ENCODE peak calls at places on chromosomes 2 and 18, in five cellular contexts. One of them, this sample, is unnamed.

GRCh38 chr2:127893033-127893432 is 7.3 kb upstream of the AMMECR1L start:
- DNase-seq in RWPE1: no peak
- DNase-seq in mucosa of descending colon: no peak
- DNase-seq in mammary epithelial cell: no peak
- DNase-seq in hepatocyte: no peak
- DNase-seq in this sample: no peak

GRCh38 chr2:237734905-237735623 is 63.5 kb upstream of the RBM44 start:
- DNase-seq in mucosa of descending colon: no peak
- DNase-seq in hepatocyte: no peak
- DNase-seq in mammary epithelial cell: no peak
- DNase-seq in RWPE1: no peak
- DNase-seq in this sample: no peak

GRCh38 chr2:46554381-46554780 is 75.0 kb downstream of the TMEM247 start:
- DNase-seq in RWPE1: no peak
- DNase-seq in mammary epithelial cell: no peak
- DNase-seq in mucosa of descending colon: no peak
- DNase-seq in hepatocyte: no peak
- DNase-seq in this sample: no peak

GRCh38 chr18:26566874-26567273 is 18.5 kb upstream of the KCTD1 start:
- DNase-seq in mammary epithelial cell: no peak
- DNase-seq in hepatocyte: no peak
- DNase-seq in RWPE1: no peak
- DNase-seq in mucosa of descending colon: no peak
- DNase-seq in this sample: no peak

GRCh38 chr2:241355983-241356870 is at the start of gene FARP2:
- DNase-seq in hepatocyte: peak
- DNase-seq in mucosa of descending colon: peak
- DNase-seq in RWPE1: peak
- DNase-seq in mammary epithelial cell: peak
- DNase-seq in this sample: peak

GRCh38 chr2:80364511-80365212 is 60.1 kb upstream of the LRRTM1 start:
- DNase-seq in RWPE1: no peak
- DNase-seq in mucosa of descending colon: no peak
- DNase-seq in hepatocyte: no peak
- DNase-seq in mammary epithelial cell: no peak
- DNase-seq in this sample: no peak

GRCh38 chr2:27353762-27354596 is 2.6 kb downstream of the GTF3C2 start:
- DNase-seq in mucosa of descending colon: no peak
- DNase-seq in mammary epithelial cell: no peak
- DNase-seq in RWPE1: no peak
- DNase-seq in hepatocyte: no peak
- DNase-seq in this sample: no peak

GRCh38 chr2:233349005-233349998 is 5.0 kb upstream of the DGKD start:
- DNase-seq in hepatocyte: peak
- DNase-seq in mucosa of descending colon: peak
- DNase-seq in mammary epithelial cell: no peak
- DNase-seq in RWPE1: no peak
- DNase-seq in this sample: no peak

GRCh38 chr2:135590594-135591290 is 59.5 kb downstream of the R3HDM1 start:
- DNase-seq in RWPE1: no peak
- DNase-seq in mucosa of descending colon: no peak
- DNase-seq in mammary epithelial cell: no peak
- DNase-seq in hepatocyte: no peak
- DNase-seq in this sample: no peak

GRCh38 chr18:25146113-25146512 is 205.9 kb downstream of the ZNF521 start:
- DNase-seq in mucosa of descending colon: no peak
- DNase-seq in mammary epithelial cell: no peak
- DNase-seq in hepatocyte: no peak
- DNase-seq in RWPE1: no peak
- DNase-seq in this sample: no peak

GRCh38 chr2:239536186-239536585 is 135.4 kb upstream of the HDAC4 start:
- DNase-seq in hepatocyte: no peak
- DNase-seq in mucosa of descending colon: no peak
- DNase-seq in RWPE1: no peak
- DNase-seq in mammary epithelial cell: no peak
- DNase-seq in this sample: no peak

GRCh38 chr2:190792956-190793888 is 87.4 kb upstream of the GLS start:
- DNase-seq in RWPE1: no peak
- DNase-seq in hepatocyte: no peak
- DNase-seq in mucosa of descending colon: no peak
- DNase-seq in mammary epithelial cell: no peak
- DNase-seq in this sample: no peak

GRCh38 chr2:26927221-26927620 is 43.2 kb upstream of the MAPRE3 start:
- DNase-seq in mucosa of descending colon: no peak
- DNase-seq in RWPE1: no peak
- DNase-seq in hepatocyte: no peak
- DNase-seq in mammary epithelial cell: no peak
- DNase-seq in this sample: no peak

GRCh38 chr2:119326938-119327337 is 39.7 kb downstream of the C2orf76 start:
- DNase-seq in mucosa of descending colon: no peak
- DNase-seq in RWPE1: no peak
- DNase-seq in mammary epithelial cell: no peak
- DNase-seq in hepatocyte: no peak
- DNase-seq in this sample: no peak

GRCh38 chr2:169734172-169734847 is 678 bp downstream of the KLHL23 start:
- DNase-seq in RWPE1: peak
- DNase-seq in hepatocyte: peak
- DNase-seq in mucosa of descending colon: peak
- DNase-seq in mammary epithelial cell: peak
- DNase-seq in this sample: peak

GRCh38 chr2:235614900-235615712 is 121.3 kb downstream of the AGAP1 start:
- DNase-seq in hepatocyte: no peak
- DNase-seq in mammary epithelial cell: no peak
- DNase-seq in mucosa of descending colon: peak
- DNase-seq in RWPE1: no peak
- DNase-seq in this sample: peak

GRCh38 chr18:136433-136832 is 21.9 kb upstream of the USP14 start:
- DNase-seq in mammary epithelial cell: no peak
- DNase-seq in hepatocyte: no peak
- DNase-seq in RWPE1: peak
- DNase-seq in mucosa of descending colon: no peak
- DNase-seq in this sample: no peak

GRCh38 chr2:202690321-202690900 is 55.6 kb downstream of the FAM117B start:
- DNase-seq in hepatocyte: no peak
- DNase-seq in mucosa of descending colon: no peak
- DNase-seq in RWPE1: no peak
- DNase-seq in mammary epithelial cell: peak
- DNase-seq in this sample: no peak

GRCh38 chr2:238654479-238654878 is 193.4 kb upstream of the TWIST2 start:
- DNase-seq in mucosa of descending colon: no peak
- DNase-seq in hepatocyte: no peak
- DNase-seq in mammary epithelial cell: no peak
- DNase-seq in RWPE1: no peak
- DNase-seq in this sample: no peak

GRCh38 chr18:79983793-79984192 is 4.6 kb downstream of the TXNL4A start:
- DNase-seq in mucosa of descending colon: no peak
- DNase-seq in mammary epithelial cell: no peak
- DNase-seq in RWPE1: no peak
- DNase-seq in hepatocyte: no peak
- DNase-seq in this sample: no peak

GRCh38 chr2:187769437-187769836 is 215.2 kb upstream of the TFPI start:
- DNase-seq in hepatocyte: no peak
- DNase-seq in RWPE1: no peak
- DNase-seq in mammary epithelial cell: peak
- DNase-seq in mucosa of descending colon: no peak
- DNase-seq in this sample: no peak

GRCh38 chr2:20073462-20073861 is 22.0 kb upstream of the LAPTM4A start:
- DNase-seq in RWPE1: no peak
- DNase-seq in mucosa of descending colon: no peak
- DNase-seq in hepatocyte: no peak
- DNase-seq in mammary epithelial cell: no peak
- DNase-seq in this sample: no peak

GRCh38 chr2:118371500-118371899 is 283.2 kb downstream of the INSIG2 start:
- DNase-seq in mammary epithelial cell: peak
- DNase-seq in mucosa of descending colon: peak
- DNase-seq in hepatocyte: peak
- DNase-seq in RWPE1: peak
- DNase-seq in this sample: peak

GRCh38 chr2:231780123-231780908 is 766 bp downstream of the PDE6D start:
- DNase-seq in mucosa of descending colon: peak
- DNase-seq in RWPE1: peak
- DNase-seq in mammary epithelial cell: peak
- DNase-seq in hepatocyte: peak
- DNase-seq in this sample: peak

GRCh38 chr2:233795735-233796171 is 17.6 kb downstream of the MROH2A start:
- DNase-seq in hepatocyte: no peak
- DNase-seq in mucosa of descending colon: no peak
- DNase-seq in RWPE1: no peak
- DNase-seq in mammary epithelial cell: no peak
- DNase-seq in this sample: no peak

GRCh38 chr2:236776695-236777251 is 207.1 kb downstream of the ACKR3 start:
- DNase-seq in mucosa of descending colon: no peak
- DNase-seq in RWPE1: peak
- DNase-seq in mammary epithelial cell: peak
- DNase-seq in hepatocyte: no peak
- DNase-seq in this sample: peak

This sample was measured in MCF 10A.